ENCODE peak calls at places on chromosomes 4 and X, in five cellular contexts. K is brain microvascular endothelial cell, N is Peyer's patch, G is IMR-90, V is cardiac muscle cell. M is an unnamed sample.

GRCh38 chr4:169147217-169147616 is 123.5 kb downstream of the SH3RF1 start:
- DNase-seq in K (no peak), N (no peak), G (peak), V (no peak), M (peak)

GRCh38 chr4:78720994-78721677 is 55.0 kb upstream of the BMP2K start:
- DNase-seq in K (no peak), N (no peak), G (no peak), V (no peak), M (no peak)

GRCh38 chr4:127631420-127631819 is 1.3 kb upstream of the INTU start:
- DNase-seq in K (peak), N (no peak), G (peak), V (no peak), M (peak)

GRCh38 chrX:103782640-103783039 is 6.0 kb downstream of the PLP1 start:
- DNase-seq in K (no peak), N (no peak), G (no peak), V (no peak), M (no peak)

GRCh38 chrX:74119016-74119910 is 184.7 kb upstream of the ZCCHC13 start:
- DNase-seq in K (peak), N (no peak), G (peak), V (no peak), M (peak)

GRCh38 chr4:127364911-127365310 is 267.8 kb upstream of the INTU start:
- DNase-seq in K (no peak), N (no peak), G (no peak), V (no peak), M (no peak)

GRCh38 chr4:106062452-106062875 is 167.2 kb downstream of the NPNT start:
- DNase-seq in K (peak), N (no peak), G (peak), V (no peak), M (peak)

GRCh38 chr4:72110886-72111285 is 79.1 kb downstream of the NPFFR2 start:
- DNase-seq in K (no peak), N (no peak), G (no peak), V (no peak), M (no peak)

GRCh38 chrX:131237363-131237762 is 51.7 kb downstream of the IGSF1 start:
- DNase-seq in K (no peak), N (no peak), G (no peak), V (no peak), M (no peak)

GRCh38 chrX:154458116-154458953 is at the start of gene PLXNA3:
- DNase-seq in K (no peak), N (peak), G (no peak), V (peak), M (peak)

GRCh38 chr4:82217986-82218715 is 155.6 kb downstream of the HNRNPD start:
- DNase-seq in K (no peak), N (no peak), G (no peak), V (no peak), M (no peak)

GRCh38 chrX:16695079-16695676 is 17.3 kb downstream of the CTPS2 start:
- DNase-seq in K (peak), N (peak), G (peak), V (peak), M (peak)

GRCh38 chr4:48109413-48110263 is 24.4 kb downstream of the TXK start:
- DNase-seq in K (peak), N (no peak), G (peak), V (peak), M (peak)

GRCh38 chrX:83759872-83760271 is 101.1 kb upstream of the CYLC1 start:
- DNase-seq in K (no peak), N (no peak), G (peak), V (peak), M (no peak)

GRCh38 chr4:170423137-170423536 is 333.4 kb upstream of the AADAT start:
- DNase-seq in K (peak), N (no peak), G (peak), V (no peak), M (peak)

GRCh38 chr4:83113429-83113786 is 1.1 kb downstream of the PLAC8 start:
- DNase-seq in K (no peak), N (peak), G (no peak), V (no peak), M (no peak)

GRCh38 chr4:175412744-175413143 is 399.3 kb downstream of the GPM6A start:
- DNase-seq in K (peak), N (no peak), G (peak), V (no peak), M (no peak)

GRCh38 chrX:68411729-68412128 is 21.6 kb downstream of the OPHN1 start:
- DNase-seq in K (no peak), N (no peak), G (no peak), V (no peak), M (no peak)

GRCh38 chr4:155319506-155319905 is 57.3 kb downstream of the MAP9 start:
- DNase-seq in K (no peak), N (no peak), G (no peak), V (no peak), M (no peak)

GRCh38 chrX:103211012-103211715 is 3.7 kb upstream of the BEX4 start:
- DNase-seq in K (peak), N (peak), G (peak), V (peak), M (peak)

GRCh38 chr4:25810815-25811690 is 51.7 kb downstream of the SEL1L3 start:
- DNase-seq in K (peak), N (no peak), G (peak), V (peak), M (no peak)
- H3K27ac ChIP-seq in K (no peak), N (no peak), G (no peak), V (no peak), M (no peak)

DNA sequence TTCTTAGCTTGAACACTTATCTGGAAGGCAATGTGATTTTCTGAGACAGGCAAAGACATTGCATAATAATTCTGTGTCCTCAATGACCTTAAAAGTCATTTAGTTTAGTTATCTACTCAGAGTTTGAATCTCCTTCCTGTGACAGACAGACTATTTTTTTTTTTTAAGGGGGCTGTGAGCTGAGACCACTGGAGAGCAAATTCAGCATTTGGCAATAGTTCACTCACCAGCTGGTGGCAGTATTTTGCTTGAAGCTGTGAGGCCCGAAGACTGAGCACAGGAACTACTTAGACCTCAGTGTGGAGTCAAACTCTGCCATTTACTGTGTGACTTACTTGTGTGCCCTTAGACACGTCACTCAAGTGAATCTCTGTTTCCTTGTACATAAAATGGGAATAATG is 22.9 kb upstream of the CPE start:
- DNase-seq in K (peak), N (no peak), G (peak), V (peak), M (no peak)
- TF ChIP-seq CTCF in K (peak), N (no peak), G (peak), V (peak), M (peak)

DNA sequence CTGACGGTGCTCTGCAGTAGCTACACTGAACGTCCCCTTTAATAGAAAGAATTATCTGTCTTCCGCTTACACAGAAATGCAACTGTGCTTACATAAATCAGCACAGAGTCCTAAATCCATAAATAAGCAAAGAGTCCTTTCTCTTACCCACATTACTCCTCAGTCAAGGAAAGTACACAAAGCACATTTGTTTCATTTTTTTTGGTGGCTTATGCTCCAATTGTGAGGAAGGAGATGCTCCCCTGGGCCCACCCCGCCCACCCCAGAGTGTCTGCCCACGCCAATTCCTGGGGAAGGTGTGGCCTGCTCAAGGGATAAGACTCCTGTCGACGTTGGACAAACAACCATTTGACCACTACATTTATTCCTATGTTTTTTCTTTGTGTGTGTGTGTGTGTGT is 53.8 kb downstream of the CPLX1 start:
- DNase-seq in K (no peak), N (no peak), G (no peak), V (no peak), M (no peak)
- H3K27ac ChIP-seq in K (no peak), N (no peak), G (no peak), V (peak), M (peak)

GRCh38 chr4:109676886-109677285 is 26.4 kb downstream of the CASP6 start:
- DNase-seq in K (no peak), N (no peak), G (no peak), V (no peak), M (no peak)
- TF ChIP-seq CTCF in K (peak), N (no peak), G (no peak), V (no peak), M (no peak)

GRCh38 chr4:177012918-177013545 is 220.3 kb upstream of the VEGFC start:
- DNase-seq in K (no peak), N (no peak), G (no peak), V (no peak), M (no peak)

GRCh38 chr4:177016541-177017141 is 223.9 kb upstream of the VEGFC start:
- DNase-seq in K (no peak), N (no peak), G (peak), V (no peak), M (peak)
- H3K27ac ChIP-seq in K (no peak), N (no peak), G (peak), V (no peak), M (peak)

GRCh38 chr4:184722798-184723197 is 11.1 kb downstream of the CENPU start:
- DNase-seq in K (no peak), N (no peak), G (no peak), V (no peak), M (no peak)
- TF ChIP-seq CTCF in K (peak), N (no peak), G (no peak), V (no peak), M (peak)

DNA sequence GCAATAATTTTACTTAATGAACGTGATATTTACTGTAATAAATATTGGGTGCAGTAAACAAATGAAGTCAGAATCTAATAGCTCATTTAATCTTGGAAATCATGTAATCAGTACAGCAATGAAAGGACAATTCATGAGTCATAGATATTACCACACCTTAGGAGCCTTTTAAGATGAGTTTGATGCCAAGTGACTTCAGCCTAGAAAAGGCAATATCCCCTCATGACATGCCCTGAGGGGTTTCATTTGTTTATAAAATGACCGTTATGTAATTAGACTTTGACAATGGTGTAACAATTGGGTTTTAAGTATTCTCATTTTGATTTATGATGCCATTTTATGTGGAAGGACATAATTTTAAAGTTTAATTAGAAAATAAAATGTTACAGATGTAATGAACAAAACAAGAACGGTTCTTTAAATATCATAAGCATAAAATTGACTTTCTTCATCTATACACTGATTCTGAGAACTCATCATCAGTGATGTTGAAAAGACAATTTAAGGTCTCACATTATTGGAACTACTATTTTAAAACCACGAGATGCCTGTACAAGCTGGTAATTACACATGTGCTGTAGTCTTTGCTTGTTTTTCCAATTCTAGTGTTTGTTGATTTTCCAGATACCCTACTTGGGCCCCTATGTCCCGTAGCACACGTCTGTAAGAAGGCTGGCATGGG is 5.0 kb downstream of the FGF2 start:
- DNase-seq in K (no peak), N (no peak), G (peak), V (no peak), M (peak)
- H3K27ac ChIP-seq in K (no peak), N (no peak), G (no peak), V (no peak), M (no peak)

DNA sequence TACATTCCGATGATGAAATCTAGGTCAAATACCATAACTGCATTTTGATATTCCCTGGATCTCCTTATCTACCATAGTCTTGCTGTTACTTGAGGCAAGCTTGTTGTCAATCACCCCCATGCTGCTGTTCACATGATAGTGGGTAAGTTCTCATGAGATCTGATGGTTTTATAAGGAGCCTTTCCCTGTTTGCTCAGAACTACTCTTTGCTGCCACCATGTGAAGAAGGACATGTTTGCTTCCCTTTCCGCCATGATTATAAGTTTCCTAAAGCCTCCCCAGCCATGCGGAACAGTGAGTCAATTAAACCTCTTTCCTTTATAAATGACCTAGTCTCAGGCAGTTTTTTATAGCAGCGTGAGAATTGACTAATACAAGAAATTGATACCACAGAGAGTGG is 432.0 kb downstream of the GLUD2 start:
- DNase-seq in K (peak), N (no peak), G (no peak), V (no peak), M (no peak)
- TF ChIP-seq CTCF in K (no peak), N (no peak), G (no peak), V (peak), M (no peak)

GRCh38 chr4:7761312-7761711 is 178.3 kb downstream of the AFAP1 start:
- DNase-seq in K (no peak), N (no peak), G (no peak), V (no peak), M (no peak)

GRCh38 chr4:7759635-7760034 is 180.0 kb downstream of the AFAP1 start:
- DNase-seq in K (no peak), N (no peak), G (no peak), V (no peak), M (no peak)

GRCh38 chr4:7760706-7761105 is 179.0 kb downstream of the AFAP1 start:
- DNase-seq in K (no peak), N (no peak), G (no peak), V (no peak), M (no peak)

GRCh38 chr4:7759221-7759620 is 180.4 kb downstream of the AFAP1 start:
- DNase-seq in K (no peak), N (no peak), G (no peak), V (no peak), M (no peak)

DNA sequence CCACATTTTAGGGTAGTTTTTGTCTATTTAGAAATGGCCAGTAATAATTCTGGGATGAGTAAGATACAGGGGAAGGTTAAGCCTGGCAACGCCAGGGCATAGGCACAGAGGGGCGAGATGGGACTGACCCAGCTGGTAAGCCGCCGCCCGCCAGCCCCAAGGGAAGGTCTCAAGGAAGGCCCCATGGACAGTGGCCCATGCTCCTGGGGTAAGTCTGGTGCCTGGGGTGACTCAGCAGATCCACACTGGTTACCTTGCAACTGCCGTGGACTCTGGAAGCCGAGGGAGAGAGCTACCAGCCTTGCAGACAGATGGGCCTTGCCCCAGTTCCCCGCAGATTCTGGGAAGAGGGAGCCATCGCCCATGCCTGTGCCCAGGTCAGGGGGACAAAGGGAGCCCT is 179.4 kb downstream of the AFAP1 start:
- DNase-seq in K (no peak), N (no peak), G (no peak), V (no peak), M (no peak)
- H3K27ac ChIP-seq in K (no peak), N (no peak), G (peak), V (no peak), M (peak)

M was measured in RWPE1.